ENCODE peak calls at places on chromosomes 12 and 14, in four cellular contexts. G is stimulated activated CD8-positive, alpha-beta memory T cell treated with anti-CD3 and anti-CD28 coated beads, Interleukin-2, amount 100 ng/mL, for 1 hour; E is NCI-H82; V is endothelial cell of umbilical vein. K is an unnamed sample.

GRCh38 chr14:51548187-51548586 is 103.5 kb upstream of the FRMD6 start:
- DNase-seq in G (no peak), E (peak; percentile 4), V (no peak), K (no peak)

GRCh38 chr12:131330106-131330820 is 376.6 kb downstream of the ADGRD1 start:
- DNase-seq in G (no peak), E (no peak), V (no peak), K (no peak)

GRCh38 chr14:102907980-102908730 is 14.3 kb upstream of the AMN start:
- DNase-seq in G (no peak), E (no peak), V (no peak), K (no peak)

GRCh38 chr12:2138871-2139308 is 86.1 kb downstream of the CACNA1C start:
- DNase-seq in G (no peak), E (peak; percentile 49), V (no peak), K (no peak)

GRCh38 chr14:22387776-22388241 is 201.2 kb downstream of the DAD1 start:
- DNase-seq in G (no peak), E (no peak), V (no peak), K (no peak)

GRCh38 chr12:57096099-57096572 is 7.2 kb downstream of the NAB2 start:
- DNase-seq in G (no peak), E (peak; percentile 16), V (no peak), K (no peak)

GRCh38 chr14:73069585-73069984 is 11.3 kb downstream of the RBM25 start:
- DNase-seq in G (no peak), E (no peak), V (no peak), K (no peak)

GRCh38 chr12:132181570-132182200 is 37.4 kb downstream of the NOC4L start:
- DNase-seq in G (no peak), E (no peak), V (no peak), K (no peak)

GRCh38 chr14:55097894-55098560 is 31.0 kb upstream of the LGALS3 start:
- DNase-seq in G (no peak), E (no peak), V (no peak), K (no peak)

GRCh38 chr14:35254736-35255135 is 37.4 kb upstream of the PSMA6 start:
- DNase-seq in G (no peak), E (no peak), V (no peak), K (no peak)

GRCh38 chr12:132161046-132161781 is 17.0 kb downstream of the NOC4L start:
- DNase-seq in G (no peak), E (no peak), V (no peak), K (no peak)

GRCh38 chr12:77615331-77615730 is 215.4 kb upstream of the NAV3 start:
- DNase-seq in G (no peak), E (peak; percentile 25), V (peak; percentile 8), K (no peak)

GRCh38 chr12:18340796-18341195 is 79.5 kb downstream of the PIK3C2G start:
- DNase-seq in G (no peak), E (no peak), V (no peak), K (no peak)

GRCh38 chr12:132841151-132841550 is 12.5 kb upstream of the GOLGA3 start:
- DNase-seq in G (no peak), E (no peak), V (no peak), K (no peak)

GRCh38 chr14:51783765-51784164 is 76.6 kb upstream of the GNG2 start:
- DNase-seq in G (no peak), E (no peak), V (no peak), K (no peak)

GRCh38 chr14:61498811-61499210 is 177.4 kb downstream of the PRKCH start:
- DNase-seq in G (no peak), E (peak; percentile 3), V (peak; percentile 91), K (peak; percentile 71)

GRCh38 chr14:65377576-65377975 is 35.0 kb upstream of the FUT8 start:
- DNase-seq in G (no peak), E (no peak), V (no peak), K (no peak)

GRCh38 chr12:4934651-4935050 is 24.9 kb downstream of the KCNA1 start:
- DNase-seq in G (no peak), E (no peak), V (no peak), K (no peak)

GRCh38 chr12:39830862-39831520 is 211.4 kb upstream of the ABCD2 start:
- DNase-seq in G (no peak), E (peak; percentile 51), V (no peak), K (no peak)

GRCh38 chr14:68506645-68507405 is 286.0 kb downstream of the ZFP36L1 start:
- DNase-seq in G (no peak), E (no peak), V (no peak), K (no peak)

GRCh38 chr14:102917469-102918211 is 4.8 kb upstream of the AMN start:
- DNase-seq in G (peak; percentile 41), E (peak; percentile 73), V (peak; percentile 47), K (no peak)

GRCh38 chr12:120784804-120785203 is 59.2 kb downstream of the ACADS start:
- DNase-seq in G (no peak), E (no peak), V (no peak), K (no peak)

GRCh38 chr12:115160290-115161108 is 476.5 kb upstream of the TBX3 start:
- DNase-seq in G (no peak), E (no peak), V (no peak), K (no peak)

GRCh38 chr12:10339441-10339840 is 31.8 kb downstream of the KLRD1 start:
- DNase-seq in G (no peak), E (no peak), V (peak; percentile 48), K (no peak)

GRCh38 chr12:93376436-93377251 is 1.1 kb upstream of the NUDT4 start:
- DNase-seq in G (no peak), E (peak; percentile 90), V (peak; percentile 55), K (no peak)

GRCh38 chr14:78921856-78922255 is 751.7 kb downstream of the NRXN3 start:
- DNase-seq in G (no peak), E (no peak), V (peak; percentile 92), K (peak; percentile 92)

GRCh38 chr12:72647139-72647538 is 375.0 kb downstream of the TRHDE start:
- DNase-seq in G (no peak), E (no peak), V (no peak), K (no peak)

GRCh38 chr12:116698131-116698495 is 39.8 kb downstream of the SPRING1 start:
- DNase-seq in G (no peak), E (no peak), V (no peak), K (no peak)

GRCh38 chr12:44847888-44848770 is 28.0 kb downstream of the NELL2 start:
- DNase-seq in G (peak; percentile 39), E (peak; percentile 8), V (no peak), K (no peak)

GRCh38 chr14:74596747-74597456 is 15.1 kb downstream of the LTBP2 start:
- DNase-seq in G (no peak), E (no peak), V (no peak), K (no peak)